ENCODE peak calls at places on chromosome 7, in five cellular contexts. L is HepG2, Y is endothelial cell of umbilical vein, Q is K562, G is GM12878. R is an unnamed sample.

GRCh38 chr7:39504963-39505362 is 61.2 kb upstream of the YAE1 start:
- DNase-seq in L (no peak), Y (no peak), Q (no peak), G (no peak), R (peak; percentile 52)

GRCh38 chr7:27689045-27689877 is 26.6 kb upstream of the HIBADH start:
- DNase-seq in L (peak; percentile 35), G (no peak), Y (peak; percentile 69), Q (no peak), R (no peak)

GRCh38 chr7:52715701-52716100 is 319.7 kb upstream of the POM121L12 start:
- DNase-seq in G (no peak), Q (no peak), L (no peak), Y (no peak), R (no peak)

GRCh38 chr7:22356855-22357310 is at the start of gene RAPGEF5:
- DNase-seq in L (no peak), Q (no peak), Y (no peak), G (no peak), R (peak; percentile 13)

GRCh38 chr7:88885131-88885530 is 89.6 kb upstream of the TEX47 start:
- DNase-seq in Q (no peak), Y (no peak), G (no peak), L (no peak), R (no peak)

GRCh38 chr7:24328050-24328449 is 44.1 kb downstream of the NPY start:
- DNase-seq in G (no peak), Y (no peak), Q (no peak), L (no peak), R (no peak)

GRCh38 chr7:3415730-3416366 is 114.8 kb downstream of the SDK1 start:
- DNase-seq in Q (no peak), G (no peak), L (no peak), Y (no peak), R (no peak)

GRCh38 chr7:158317238-158318205 is 270.1 kb downstream of the PTPRN2 start:
- DNase-seq in Q (no peak), L (no peak), G (no peak), Y (no peak), R (no peak)

GRCh38 chr7:50663396-50664102 is 98.3 kb upstream of the DDC start:
- DNase-seq in Q (no peak), Y (no peak), L (no peak), G (no peak), R (no peak)

GRCh38 chr7:28890137-28890536 is 68.0 kb downstream of the TRIL start:
- DNase-seq in G (no peak), L (no peak), Q (no peak), Y (no peak), R (no peak)

GRCh38 chr7:53350241-53350640 is 314.8 kb downstream of the POM121L12 start:
- DNase-seq in G (no peak), L (no peak), Q (peak; percentile 9), Y (peak; percentile 29), R (no peak)

GRCh38 chr7:10888861-10889260 is 84.8 kb upstream of the PHF14 start:
- DNase-seq in Y (no peak), L (no peak), Q (no peak), G (no peak), R (no peak)

GRCh38 chr7:142703655-142704310 is 45.5 kb upstream of the PRSS1 start:
- DNase-seq in Q (no peak), G (no peak), L (no peak), Y (no peak), R (no peak)

DNA sequence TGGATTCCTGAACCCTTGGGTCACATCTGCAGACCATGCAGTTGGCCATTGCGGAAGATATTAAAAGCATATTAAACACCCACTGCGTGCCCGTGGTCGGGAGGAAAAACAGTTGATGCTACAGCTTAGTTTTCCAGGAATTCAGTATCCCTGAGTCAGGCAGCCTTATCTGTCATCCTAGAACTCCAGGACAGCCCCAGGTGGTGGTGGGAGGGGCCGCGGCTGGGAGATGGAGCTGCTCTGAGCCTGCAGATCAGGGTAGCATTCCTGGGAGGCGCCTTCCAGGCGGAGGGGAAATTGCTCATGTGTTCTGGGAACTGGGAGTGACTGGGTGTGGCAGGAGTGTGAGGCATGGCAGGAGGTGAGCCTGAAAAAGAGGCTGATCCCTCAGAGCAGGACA is 222.9 kb upstream of the SH2B2 start:
- DNase-seq in Q (peak; percentile 69), L (no peak), Y (no peak), G (no peak), R (peak; percentile 60)
- TF ChIP-seq MYC in Q (no peak), L (no peak), Y (no peak), G (no peak), R (no peak)

GRCh38 chr7:66336760-66337159 is 131.6 kb downstream of the TPST1 start:
- DNase-seq in G (no peak), L (no peak), Q (no peak), Y (no peak), R (no peak)
- H3K9me3 ChIP-seq in G (no peaks in the 10 kb centered on the region), L (peaks cover 24% of the 10 kb centered on the region), Q (peaks cover 4% of the 10 kb centered on the region), Y (no peaks in the 10 kb centered on the region), R (peaks cover 12% of the 10 kb centered on the region)

GRCh38 chr7:99124236-99124635 is 19.7 kb downstream of the SMURF1 start:
- DNase-seq in Q (no peak), Y (no peak), L (no peak), G (no peak), R (no peak)

GRCh38 chr7:99123571-99124033 is 20.3 kb downstream of the SMURF1 start:
- DNase-seq in G (no peak), L (no peak), Q (no peak), Y (peak; percentile 29), R (no peak)

GRCh38 chr7:99121496-99122021 is 22.3 kb downstream of the SMURF1 start:
- DNase-seq in Y (no peak), L (no peak), G (no peak), Q (no peak), R (no peak)

GRCh38 chr7:99120916-99121315 is 23.0 kb downstream of the SMURF1 start:
- DNase-seq in L (no peak), Q (no peak), G (no peak), Y (no peak), R (no peak)

DNA sequence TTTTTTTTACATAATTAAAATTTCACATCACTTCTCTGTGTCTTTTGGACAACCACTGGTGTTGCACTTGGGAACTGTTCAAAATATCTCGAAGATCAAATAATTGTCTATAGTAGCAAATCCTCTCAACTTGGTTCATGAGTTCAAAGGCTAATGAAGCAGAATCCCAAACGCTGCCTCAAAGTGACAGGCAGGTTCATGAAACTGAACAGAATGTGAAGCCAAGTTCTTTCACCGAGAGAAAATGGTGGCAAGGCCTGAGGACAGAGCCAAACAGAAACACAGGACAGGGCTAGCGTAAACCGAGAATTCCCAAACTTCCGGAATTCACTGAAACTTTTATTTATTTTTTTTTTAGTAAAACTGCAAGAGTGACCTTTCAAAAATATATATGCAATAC is 21.1 kb downstream of the SMURF1 start:
- DNase-seq in G (no peak), Y (no peak), L (no peak), Q (no peak), R (no peak)
- TF ChIP-seq MYC in G (no peak), Y (no peak), L (no peak), Q (no peak), R (no peak)

GRCh38 chr7:57414852-57415251 is 35.1 kb upstream of the ZNF716 start:
- DNase-seq in G (no peak), Y (no peak), Q (no peak), L (no peak), R (no peak)
- H3K9me3 ChIP-seq in G (no peaks in the 10 kb centered on the region), Y (peaks cover 8% of the 10 kb centered on the region), Q (no peaks in the 10 kb centered on the region), L (peaks cover 83% of the 10 kb centered on the region), R (no peaks in the 10 kb centered on the region)

R was measured in A549.